ENCODE peak calls at places on chromosomes 4 and X, in nine cellular contexts. L, W, R, X, K, A, F, H and B are unnamed samples.

GRCh38 chr4:129064717-129065116 is 28.6 kb downstream of the SCLT1 start:
- DNase-seq in L (no peak), W (no peak), R (no peak), X (peak; percentile 45), K (no peak), A (peak; percentile 8), F (peak; percentile 58), H (peak; percentile 78), B (no peak)

GRCh38 chrX:22800806-22801205 is 199.0 kb upstream of the DDX53 start:
- DNase-seq in L (no peak), W (no peak), R (no peak), X (no peak), K (no peak), A (no peak), F (no peak), H (peak; percentile 0), B (peak; percentile 1)

GRCh38 chr4:147944264-147944663 is 212.4 kb downstream of the ARHGAP10 start:
- DNase-seq in L (no peak), W (no peak), R (no peak), X (no peak), K (no peak), A (no peak), F (no peak), H (no peak), B (no peak)

GRCh38 chr4:152696764-152697250 is 17.0 kb upstream of the TMEM154 start:
- DNase-seq in L (peak; percentile 30), W (no peak), R (no peak), X (peak; percentile 21), K (no peak), A (no peak), F (peak; percentile 85), H (peak; percentile 3), B (peak; percentile 59)

GRCh38 chrX:100995469-100995868 is 26.0 kb downstream of the ARL13A start:
- DNase-seq in L (no peak), W (no peak), R (no peak), X (no peak), K (no peak), A (peak; percentile 69), F (peak; percentile 44), H (peak; percentile 50), B (peak; percentile 66)

GRCh38 chrX:51215266-51215665 is 117.4 kb upstream of the NUDT10 start:
- DNase-seq in L (no peak), W (peak; percentile 21), R (no peak), X (no peak), K (no peak), A (no peak), F (no peak), H (no peak), B (no peak)

GRCh38 chr4:139367421-139368090 is 65.3 kb upstream of the NDUFC1 start:
- DNase-seq in L (no peak), W (peak; percentile 46), R (no peak), X (no peak), K (no peak), A (peak; percentile 10), F (peak; percentile 44), H (no peak), B (no peak)

GRCh38 chr4:1174941-1175634 is 2.7 kb upstream of the SPON2 start:
- DNase-seq in L (no peak), W (no peak), R (no peak), X (no peak), K (no peak), A (no peak), F (no peak), H (no peak), B (no peak)

GRCh38 chr4:14149469-14150030 is 522.0 kb upstream of the BOD1L1 start:
- DNase-seq in L (no peak), W (no peak), R (no peak), X (no peak), K (no peak), A (no peak), F (peak; percentile 46), H (no peak), B (no peak)

GRCh38 chr4:112086036-112086434 is 59.2 kb upstream of the FAM241A start:
- DNase-seq in L (no peak), W (no peak), R (no peak), X (no peak), K (no peak), A (no peak), F (no peak), H (no peak), B (no peak)

GRCh38 chr4:140152760-140153418 is 1.1 kb downstream of the MAML3 start:
- DNase-seq in L (peak; percentile 7), W (peak; percentile 50), R (peak; percentile 75), X (no peak), K (peak; percentile 3), A (peak; percentile 40), F (peak; percentile 67), H (peak; percentile 40), B (peak; percentile 39)

GRCh38 chrX:109845996-109846395 is 112.9 kb upstream of the ACSL4 start:
- DNase-seq in L (no peak), W (no peak), R (no peak), X (no peak), K (no peak), A (no peak), F (peak; percentile 70), H (no peak), B (no peak)

GRCh38 chr4:21954406-21954805 is 5.8 kb upstream of the KCNIP4 start:
- DNase-seq in L (no peak), W (no peak), R (no peak), X (no peak), K (no peak), A (no peak), F (no peak), H (no peak), B (no peak)

GRCh38 chr4:106033469-106033868 is 138.2 kb downstream of the NPNT start:
- DNase-seq in L (no peak), W (no peak), R (no peak), X (no peak), K (no peak), A (no peak), F (no peak), H (no peak), B (no peak)

GRCh38 chr4:87118421-87118820 is 102.0 kb downstream of the KLHL8 start:
- DNase-seq in L (no peak), W (no peak), R (no peak), X (no peak), K (no peak), A (no peak), F (no peak), H (no peak), B (no peak)

GRCh38 chrX:151701071-151701470 is 5.8 kb downstream of the PRRG3 start:
- DNase-seq in L (no peak), W (no peak), R (no peak), X (no peak), K (no peak), A (no peak), F (no peak), H (no peak), B (no peak)

GRCh38 chr4:138242830-138243149 is 641 bp upstream of the SLC7A11 start:
- DNase-seq in L (no peak), W (no peak), R (no peak), X (no peak), K (no peak), A (no peak), F (no peak), H (no peak), B (no peak)

GRCh38 chr4:183996868-183997267 is 91.8 kb downstream of the STOX2 start:
- DNase-seq in L (no peak), W (no peak), R (no peak), X (no peak), K (no peak), A (peak; percentile 57), F (peak; percentile 20), H (no peak), B (no peak)

GRCh38 chrX:72038016-72038415 is 93.7 kb downstream of the RTL5 start:
- DNase-seq in L (no peak), W (no peak), R (no peak), X (no peak), K (no peak), A (no peak), F (no peak), H (no peak), B (no peak)

GRCh38 chrX:149571770-149572169 is 15.5 kb downstream of the MAGEA9B start:
- DNase-seq in L (no peak), W (no peak), R (no peak), X (no peak), K (no peak), A (no peak), F (no peak), H (no peak), B (no peak)

GRCh38 chr4:120144634-120145033 is 78.0 kb upstream of the MAD2L1 start:
- DNase-seq in L (no peak), W (no peak), R (no peak), X (no peak), K (no peak), A (no peak), F (no peak), H (no peak), B (no peak)

GRCh38 chr4:63563288-63564014 is 845.8 kb downstream of the TECRL start:
- DNase-seq in L (no peak), W (peak; percentile 54), R (no peak), X (no peak), K (no peak), A (no peak), F (no peak), H (no peak), B (no peak)

GRCh38 chr4:1156069-1156468 is 16.3 kb downstream of the SPON2 start:
- DNase-seq in L (no peak), W (no peak), R (no peak), X (no peak), K (no peak), A (no peak), F (no peak), H (no peak), B (no peak)

GRCh38 chrX:15404712-15405111 is 20.5 kb upstream of the VEGFD start:
- DNase-seq in L (no peak), W (peak; percentile 40), R (peak; percentile 49), X (no peak), K (no peak), A (peak; percentile 13), F (peak; percentile 59), H (peak; percentile 64), B (no peak)

GRCh38 chrX:34584781-34585180 is 72.3 kb downstream of the TMEM47 start:
- DNase-seq in L (no peak), W (no peak), R (no peak), X (no peak), K (no peak), A (no peak), F (no peak), H (no peak), B (no peak)

GRCh38 chr4:88817740-88818139 is 120.1 kb upstream of the NAP1L5 start:
- DNase-seq in L (no peak), W (no peak), R (no peak), X (no peak), K (no peak), A (no peak), F (no peak), H (no peak), B (no peak)

GRCh38 chr4:163542275-163542674 is 47.8 kb downstream of the TMA16 start:
- DNase-seq in L (no peak), W (no peak), R (no peak), X (no peak), K (no peak), A (no peak), F (no peak), H (no peak), B (peak; percentile 46)

GRCh38 chr4:1288786-1289185 is 905 bp upstream of the MAEA start:
- DNase-seq in L (no peak), W (no peak), R (no peak), X (no peak), K (no peak), A (no peak), F (no peak), H (no peak), B (no peak)

GRCh38 chr4:65865489-65865888 is 195.2 kb upstream of the EPHA5 start:
- DNase-seq in L (no peak), W (peak; percentile 36), R (no peak), X (no peak), K (no peak), A (no peak), F (peak; percentile 31), H (peak; percentile 1), B (peak; percentile 3)

GRCh38 chr4:2007804-2008670 is 737 bp downstream of the NELFA start:
- DNase-seq in L (no peak), W (peak; percentile 43), R (no peak), X (no peak), K (no peak), A (no peak), F (peak; percentile 12), H (no peak), B (no peak)

GRCh38 chr4:90105274-90105673 is 21.9 kb upstream of the CCSER1 start:
- DNase-seq in L (no peak), W (no peak), R (no peak), X (no peak), K (no peak), A (no peak), F (no peak), H (no peak), B (no peak)